ENCODE peak calls at places on chromosomes 16 and 17, in nine cellular contexts. Q is fibroblast of pulmonary artery, P is lower leg skin, S is lower lobe of right lung, E is fibroblast of lung, N is thoracic aorta, K is neural crest cell, J is foreskin fibroblast, I is choroid plexus epithelial cell. M is an unnamed sample.

GRCh38 chr17:44266402-44267164 is 1.4 kb downstream of the SLC4A1 start:
- DNase-seq in J (no peak), I (peak; percentile 23), E (peak; percentile 10), Q (peak; percentile 7), K (no peak), N (no peak), S (no peak), P (no peak), M (no peak)

GRCh38 chr17:178292-179065 is 3.0 kb downstream of the DOC2B start:
- DNase-seq in K (no peak), P (no peak), I (no peak), S (no peak), J (no peak), Q (no peak), N (no peak), E (no peak), M (no peak)

GRCh38 chr16:66859397-66860068 is 15.3 kb downstream of the CA7 start:
- DNase-seq in E (no peak), I (no peak), P (no peak), N (no peak), J (no peak), S (no peak), K (no peak), Q (no peak), M (no peak)

GRCh38 chr16:30922960-30923535 is 324 bp upstream of the FBXL19 start:
- DNase-seq in I (peak; percentile 100), K (peak; percentile 92), Q (peak; percentile 100), S (peak; percentile 100), J (peak; percentile 100), N (peak; percentile 100), P (peak; percentile 100), E (peak; percentile 100), M (peak; percentile 96)

GRCh38 chr16:8972843-8973586 is 9.3 kb upstream of the USP7 start:
- DNase-seq in P (no peak), J (no peak), E (peak; percentile 74), Q (no peak), N (no peak), K (no peak), I (peak; percentile 60), S (no peak), M (no peak)

GRCh38 chr17:3647769-3648540 is 11.4 kb downstream of the CTNS start:
- DNase-seq in P (no peak), S (no peak), E (peak; percentile 59), N (no peak), I (peak; percentile 81), K (peak; percentile 70), Q (peak; percentile 73), J (peak; percentile 65), M (no peak)

GRCh38 chr16:87016636-87017035 is 300.6 kb downstream of the C16orf95 start:
- DNase-seq in S (no peak), E (no peak), J (no peak), Q (no peak), P (no peak), K (no peak), N (no peak), I (no peak), M (no peak)

GRCh38 chr17:43994272-43995149 is 9.9 kb upstream of the NAGS start:
- DNase-seq in I (peak; percentile 67), K (peak; percentile 79), E (peak; percentile 63), P (peak; percentile 95), Q (peak; percentile 68), J (no peak), N (no peak), S (peak; percentile 80), M (peak; percentile 82)

GRCh38 chr16:23061669-23062068 is 87.6 kb downstream of the USP31 start:
- DNase-seq in J (no peak), Q (no peak), P (no peak), N (no peak), S (no peak), E (no peak), I (peak; percentile 32), K (no peak), M (no peak)

GRCh38 chr16:88538366-88539060 is 31.7 kb upstream of the ZC3H18 start:
- DNase-seq in J (no peak), P (no peak), I (no peak), S (no peak), Q (no peak), K (no peak), N (no peak), E (no peak), M (no peak)

GRCh38 chr16:11794991-11795886 is 1.8 kb downstream of the ZC3H7A start:
- DNase-seq in P (peak; percentile 78), K (no peak), N (no peak), Q (no peak), I (no peak), E (peak; percentile 54), S (no peak), J (no peak), M (no peak)

GRCh38 chr17:57045868-57046671 is 39.0 kb upstream of the AKAP1 start:
- DNase-seq in N (no peak), P (no peak), J (no peak), K (no peak), S (peak; percentile 65), Q (no peak), I (no peak), E (no peak), M (peak; percentile 76)

GRCh38 chr17:4667166-4667565 is 25.7 kb upstream of the ALOX15 start:
- DNase-seq in I (no peak), Q (no peak), E (no peak), J (no peak), P (no peak), S (no peak), K (no peak), N (no peak), M (no peak)

GRCh38 chr17:61783556-61784304 is 79.6 kb downstream of the BRIP1 start:
- DNase-seq in P (no peak), N (no peak), Q (no peak), E (no peak), J (no peak), K (no peak), I (no peak), S (no peak), M (peak; percentile 22)

GRCh38 chr16:79265701-79266100 is 334.8 kb downstream of the MAF start:
- DNase-seq in P (no peak), N (no peak), S (no peak), I (no peak), K (no peak), J (no peak), Q (no peak), E (no peak), M (no peak)

GRCh38 chr16:70455910-70456309 is 1.5 kb downstream of the FCSK start:
- DNase-seq in K (no peak), P (no peak), J (no peak), N (no peak), E (no peak), Q (no peak), I (no peak), S (no peak), M (no peak)
- TF ChIP-seq CTCF in K (no peak), P (no peak), J (no peak), N (no peak), E (no peak), Q (no peak), I (peak; percentile 5), S (no peak), M (no peak)

DNA sequence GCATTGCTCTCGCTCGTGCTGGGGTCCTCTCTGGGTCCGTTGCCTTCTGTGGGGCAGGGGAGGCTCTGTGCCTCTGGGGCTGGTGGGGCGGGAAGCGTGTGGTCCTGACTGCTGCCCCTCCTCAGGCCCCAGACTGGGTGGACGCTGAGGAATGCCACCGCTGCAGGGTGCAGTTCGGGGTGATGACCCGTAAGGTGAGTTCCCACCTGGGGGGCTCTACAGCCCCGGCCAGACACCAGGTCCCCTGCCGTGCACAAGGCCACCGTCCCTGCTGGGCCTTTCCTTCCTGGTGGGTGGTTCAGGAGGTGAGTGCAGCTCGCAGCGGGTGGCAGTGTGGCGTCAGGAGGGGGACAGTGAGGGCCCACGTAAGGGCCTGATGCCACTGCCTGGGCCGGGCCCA is 6.7 kb downstream of the HGS start:
- DNase-seq in S (no peak), P (no peak), Q (no peak), J (no peak), E (no peak), I (no peak), K (no peak), N (no peak), M (no peak)
- TF ChIP-seq CTCF in S (no peak), P (no peak), Q (no peak), J (no peak), E (no peak), I (no peak), K (no peak), N (no peak), M (no peak)

GRCh38 chr16:71498031-71498430 is 8.9 kb upstream of the ZNF19 start:
- DNase-seq in P (no peak), K (no peak), I (no peak), N (no peak), J (no peak), Q (no peak), E (no peak), S (no peak), M (no peak)

GRCh38 chr16:71499775-71500364 is 10.7 kb upstream of the ZNF19 start:
- DNase-seq in Q (peak; percentile 79), J (peak; percentile 36), I (peak; percentile 83), S (no peak), P (no peak), E (peak; percentile 75), N (no peak), K (peak; percentile 50), M (peak; percentile 66)

GRCh38 chr16:71504901-71505300 is 15.8 kb upstream of the ZNF19 start:
- DNase-seq in E (no peak), N (no peak), S (no peak), Q (no peak), K (no peak), P (no peak), J (no peak), I (no peak), M (no peak)

GRCh38 chr16:71501562-71501961 is 12.4 kb upstream of the ZNF19 start:
- DNase-seq in K (no peak), S (no peak), P (no peak), J (no peak), N (no peak), E (no peak), Q (no peak), I (peak; percentile 4), M (no peak)

GRCh38 chr16:71500964-71501363 is 11.8 kb upstream of the ZNF19 start:
- DNase-seq in I (no peak), P (no peak), Q (no peak), S (no peak), E (no peak), J (no peak), N (no peak), K (no peak), M (no peak)
- TF ChIP-seq CTCF in I (no peak), P (no peak), Q (no peak), S (no peak), E (no peak), J (no peak), N (no peak), K (no peak), M (no peak)

DNA sequence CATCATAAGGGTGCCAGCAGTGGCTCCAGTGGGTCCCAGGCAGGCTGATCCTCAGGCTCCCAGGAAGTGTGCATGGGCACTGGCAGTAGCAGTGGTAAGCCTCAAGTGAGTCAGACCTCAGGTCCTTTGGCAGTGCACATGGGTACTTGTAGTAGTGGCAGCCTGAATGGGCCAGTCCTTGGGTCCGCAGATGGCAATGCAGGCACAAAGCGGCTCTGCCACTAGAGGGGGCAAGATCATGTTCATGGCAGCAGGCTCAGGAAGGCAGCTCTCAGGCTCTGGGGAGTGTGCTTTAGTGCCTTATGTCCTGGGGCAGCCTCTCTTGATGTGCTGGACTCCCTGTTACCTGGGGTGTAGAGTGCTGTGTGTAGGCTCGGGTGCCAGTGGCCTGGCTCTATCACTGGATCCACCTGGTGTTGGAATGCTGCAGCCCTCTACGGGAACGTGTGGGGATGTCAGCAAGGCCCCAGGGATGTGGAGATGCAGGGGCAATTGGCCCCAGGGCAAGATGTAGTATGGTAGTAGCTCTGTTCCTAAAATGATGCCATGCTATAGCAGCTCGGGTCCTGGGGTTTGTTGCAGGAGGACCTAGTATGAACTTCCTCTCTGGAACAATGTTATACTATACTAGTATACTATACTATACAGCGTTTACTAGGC is 11.0 kb downstream of the ACSM3 start:
- DNase-seq in I (peak; percentile 82), K (peak; percentile 58), E (peak; percentile 49), P (no peak), Q (peak; percentile 77), S (peak; percentile 86), J (peak; percentile 38), N (no peak), M (peak; percentile 50)
- TF ChIP-seq CTCF in I (peak; percentile 90), K (peak; percentile 69), E (peak; percentile 66), P (no peak), Q (peak; percentile 91), S (peak; percentile 75), J (peak; percentile 85), N (peak; percentile 12), M (peak; percentile 66)